ENCODE peak calls at places on chromosome 18, in seven cellular contexts. J is stimulated activated naive CD8-positive, alpha-beta T cell treated with anti-CD3 and anti-CD28 coated beads, Interleukin-15, amount 100 ng/mL, for 72 hours; L is A549; A is activated T-helper 1 cell treated with Interleukin-2 at 50 U/mL for 16 hours; P is GOT3; D is activated CD8-positive, alpha-beta memory T cell treated with anti-CD3 and anti-CD28 coated beads, Interleukin-2, amount 10 ng/mL, durations not matched to agents 7 days and 5 days; Y is colonic mucosa. K is an unnamed sample.

GRCh38 chr18:37564796-37565137 is 831 bp downstream of the CELF4 start:
- DNase-seq in J (no peak), L (no peak), A (no peak), P (no peak), D (peak), Y (peak), K (no peak)

GRCh38 chr18:37298816-37299215 is 266.8 kb downstream of the CELF4 start:
- DNase-seq in J (no peak), L (no peak), A (no peak), P (no peak), D (no peak), Y (no peak), K (no peak)

GRCh38 chr18:49178736-49179135 is 228.0 kb upstream of the SMAD7 start:
- DNase-seq in J (no peak), L (peak), A (no peak), P (no peak), D (no peak), Y (peak), K (no peak)

GRCh38 chr18:21179590-21180220 is 62.3 kb upstream of the GREB1L start:
- DNase-seq in J (peak), L (peak), A (no peak), P (no peak), D (peak), Y (peak), K (peak)

GRCh38 chr18:73785276-73785675 is 362.4 kb downstream of the FBXO15 start:
- DNase-seq in J (no peak), L (no peak), A (no peak), P (no peak), D (no peak), Y (no peak), K (no peak)

GRCh38 chr18:11808001-11808855 is 43.0 kb upstream of the CHMP1B start:
- DNase-seq in J (no peak), L (peak), A (no peak), P (no peak), D (no peak), Y (no peak), K (no peak)

GRCh38 chr18:8721716-8722115 is 16.4 kb downstream of the MTCL1 start:
- DNase-seq in J (no peak), L (no peak), A (no peak), P (no peak), D (no peak), Y (peak), K (no peak)

GRCh38 chr18:48929951-48930713 is 20.6 kb downstream of the SMAD7 start:
- DNase-seq in J (no peak), L (peak), A (no peak), P (no peak), D (no peak), Y (peak), K (peak)

GRCh38 chr18:22176622-22177495 is 7.5 kb downstream of the GATA6 start:
- DNase-seq in J (no peak), L (no peak), A (no peak), P (no peak), D (no peak), Y (peak), K (peak)

GRCh38 chr18:12679183-12679786 is 21.4 kb upstream of the SPIRE1 start:
- DNase-seq in J (no peak), L (no peak), A (no peak), P (no peak), D (no peak), Y (peak), K (peak)

GRCh38 chr18:51953521-51953920 is 386.5 kb upstream of the DCC start:
- DNase-seq in J (no peak), L (no peak), A (no peak), P (no peak), D (no peak), Y (no peak), K (no peak)

GRCh38 chr18:2573408-2573807 is 2.1 kb downstream of the NDC80 start:
- DNase-seq in J (no peak), L (no peak), A (no peak), P (no peak), D (no peak), Y (no peak), K (no peak)

GRCh38 chr18:7196421-7196820 is 34.5 kb upstream of the LRRC30 start:
- DNase-seq in J (no peak), L (no peak), A (no peak), P (no peak), D (no peak), Y (no peak), K (no peak)